ENCODE peak calls at places on chromosomes 13 and 19, in six cellular contexts. Q is MM.1S, M is PC-3, X is SK-N-SH, I is hepatocyte, U is GM23338. L is an unnamed sample.
A peak's percentile ranks its signal among the peaks of the same experiment; 100 is the strongest.

GRCh38 chr13:67119481-67119883 is 110.7 kb downstream of the PCDH9 start:
- DNase-seq in I (no peak), X (no peak), Q (no peak), U (no peak), M (peak; percentile 79), L (peak; percentile 0)

GRCh38 chr19:11016591-11016990 is 55.8 kb downstream of the SMARCA4 start:
- DNase-seq in I (no peak), Q (no peak), U (no peak), X (no peak), M (no peak), L (no peak)

GRCh38 chr13:31441804-31442487 is 242.2 kb downstream of the B3GLCT start:
- DNase-seq in Q (no peak), I (no peak), U (no peak), X (no peak), M (no peak), L (no peak)

GRCh38 chr19:58554494-58555368 is at the start of gene CHMP2A:
- DNase-seq in M (peak; percentile 98), U (peak; percentile 99), Q (peak; percentile 96), X (peak; percentile 96), I (peak; percentile 99), L (peak; percentile 96)

GRCh38 chr19:19747357-19748220 is 14.7 kb upstream of the ZNF14 start:
- DNase-seq in Q (no peak), I (no peak), M (no peak), X (no peak), U (no peak), L (no peak)

GRCh38 chr19:35828694-35829301 is 16.2 kb upstream of the PRODH2 start:
- DNase-seq in I (peak; percentile 90), M (peak; percentile 61), X (no peak), U (peak; percentile 93), Q (peak; percentile 44), L (peak; percentile 35)

GRCh38 chr13:26929971-26930730 is 169.6 kb upstream of the GPR12 start:
- DNase-seq in M (peak; percentile 76), I (peak; percentile 87), Q (peak; percentile 38), X (peak; percentile 79), U (peak; percentile 92), L (no peak)

GRCh38 chr13:24192036-24192810 is 31.7 kb downstream of the SPATA13 start:
- DNase-seq in I (peak; percentile 10), X (no peak), Q (no peak), M (no peak), U (peak; percentile 37), L (no peak)

GRCh38 chr13:58472483-58472882 is 840.9 kb downstream of the PCDH17 start:
- DNase-seq in Q (no peak), X (no peak), I (no peak), M (no peak), U (no peak), L (no peak)

GRCh38 chr13:49098771-49099512 is 121.2 kb upstream of the MLNR start:
- DNase-seq in U (peak; percentile 45), X (peak; percentile 9), I (no peak), Q (peak; percentile 27), M (no peak), L (peak; percentile 10)

GRCh38 chr19:54373781-54374266 is 9.1 kb upstream of the LAIR1 start:
- DNase-seq in Q (peak; percentile 66), X (no peak), M (no peak), U (no peak), I (no peak), L (no peak)
- H3K4me3 ChIP-seq in Q (no peak overlapping the region), X (no peak overlapping the region), M (no peak overlapping the region), U (no peak overlapping the region), I (no peak overlapping the region), L (no peak overlapping the region)

GRCh38 chr19:17623224-17623935 is 64.8 kb downstream of the UNC13A start:
- DNase-seq in I (no peak), Q (no peak), X (peak; percentile 46), U (no peak), M (no peak), L (no peak)
- H3K9me2 ChIP-seq in I (no peaks in the 10 kb centered on the region), Q (no peaks in the 10 kb centered on the region), X (no peaks in the 10 kb centered on the region), U (no peaks in the 10 kb centered on the region), M (no peaks in the 10 kb centered on the region), L (no peaks in the 10 kb centered on the region)

DNA sequence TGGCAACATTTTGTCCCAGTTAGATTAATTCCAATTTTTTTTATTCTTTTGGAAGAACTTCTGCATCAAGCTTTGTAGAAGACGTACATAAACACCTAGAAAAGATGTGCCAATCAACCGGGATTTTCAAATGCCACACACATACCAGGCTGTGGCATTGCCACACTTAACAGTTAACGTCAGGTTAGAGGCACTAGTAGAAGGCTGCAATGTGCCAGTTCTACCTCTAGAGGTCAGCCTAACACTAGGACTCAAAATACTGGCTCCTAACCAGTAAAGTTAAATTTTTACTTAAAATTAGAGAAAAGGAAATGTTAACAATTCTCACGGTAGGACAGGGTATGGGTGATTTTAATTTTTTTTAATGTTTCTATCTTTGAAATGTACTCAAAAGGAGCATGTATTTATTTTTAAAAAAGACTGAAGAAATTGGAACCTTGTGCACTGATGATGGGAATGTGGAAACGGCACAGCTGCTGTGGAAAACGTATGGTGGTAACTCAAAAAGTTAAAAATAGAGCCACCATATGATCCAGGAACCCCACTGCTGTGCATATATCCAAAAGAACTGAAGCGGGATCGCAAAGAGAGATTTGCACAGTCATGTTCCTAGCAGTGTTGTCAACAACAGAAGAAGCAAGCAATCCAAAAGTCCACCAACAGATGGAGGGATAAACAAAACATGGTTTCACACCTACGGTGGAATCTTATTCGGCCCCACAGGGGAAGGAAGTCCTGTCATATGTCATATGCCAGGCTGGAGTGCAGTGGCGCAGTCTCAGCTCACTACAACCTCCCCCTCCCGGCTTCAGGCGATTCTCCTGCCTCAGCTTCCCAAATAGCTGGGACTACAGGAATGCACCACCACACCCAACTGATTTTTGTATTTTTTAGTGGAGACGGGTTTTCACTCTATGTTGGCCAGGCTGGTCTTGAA is 30.3 kb downstream of the CRYL1 start:
- DNase-seq in I (peak; percentile 79), M (peak; percentile 90), X (peak; percentile 74), U (peak; percentile 75), Q (peak; percentile 46), L (peak; percentile 41)
- H3K4me2 ChIP-seq in I (peak overlapping the region; percentile 50), M (no peak overlapping the region), X (no peak overlapping the region), U (no peak overlapping the region), Q (no peak overlapping the region), L (peak overlapping the region; percentile 14)

GRCh38 chr13:68816715-68817114 is 1290.9 kb upstream of the ATXN8OS start:
- DNase-seq in X (no peak), M (no peak), Q (no peak), U (no peak), I (no peak), L (no peak)
- H3K4me3 ChIP-seq in X (no peak overlapping the region), M (no peak overlapping the region), Q (no peak overlapping the region), U (no peak overlapping the region), I (no peak overlapping the region), L (no peak overlapping the region)

GRCh38 chr19:33752945-33753344 is 43.7 kb upstream of the KCTD15 start:
- DNase-seq in I (no peak), X (no peak), Q (no peak), M (no peak), U (no peak), L (no peak)

GRCh38 chr19:33750587-33751385 is 45.9 kb upstream of the KCTD15 start:
- DNase-seq in I (no peak), M (no peak), Q (no peak), U (no peak), X (peak; percentile 90), L (no peak)

GRCh38 chr19:33752018-33752790 is 44.5 kb upstream of the KCTD15 start:
- DNase-seq in M (no peak), X (no peak), U (no peak), I (no peak), Q (no peak), L (no peak)

GRCh38 chr19:33749619-33750175 is 47.0 kb upstream of the KCTD15 start:
- DNase-seq in X (no peak), M (no peak), I (no peak), U (no peak), Q (no peak), L (no peak)

DNA sequence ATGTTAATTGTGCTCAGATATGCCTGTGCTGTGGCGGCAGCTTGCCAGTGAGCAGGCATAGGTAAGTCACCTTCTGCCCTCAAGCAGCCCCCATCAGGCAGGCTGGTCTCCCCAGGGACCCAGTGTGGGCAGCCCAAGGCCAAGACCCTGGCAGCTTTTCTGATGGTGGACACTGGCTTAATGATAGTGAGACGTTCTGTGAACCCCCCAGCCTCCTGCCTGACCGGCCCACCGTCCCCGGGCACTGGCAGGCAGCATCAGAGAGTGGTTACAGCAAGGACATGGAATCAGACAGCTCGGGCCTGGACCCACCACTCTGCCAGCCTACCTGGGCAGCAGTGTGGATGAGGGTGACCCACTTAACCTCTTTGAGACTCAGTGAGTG is 45.3 kb upstream of the KCTD15 start:
- DNase-seq in X (peak; percentile 58), Q (no peak), U (no peak), M (no peak), I (no peak), L (no peak)
- H3K9me2 ChIP-seq in X (no peaks in the 10 kb centered on the region), Q (no peaks in the 10 kb centered on the region), U (no peaks in the 10 kb centered on the region), M (no peaks in the 10 kb centered on the region), I (no peaks in the 10 kb centered on the region), L (no peaks in the 10 kb centered on the region)

DNA sequence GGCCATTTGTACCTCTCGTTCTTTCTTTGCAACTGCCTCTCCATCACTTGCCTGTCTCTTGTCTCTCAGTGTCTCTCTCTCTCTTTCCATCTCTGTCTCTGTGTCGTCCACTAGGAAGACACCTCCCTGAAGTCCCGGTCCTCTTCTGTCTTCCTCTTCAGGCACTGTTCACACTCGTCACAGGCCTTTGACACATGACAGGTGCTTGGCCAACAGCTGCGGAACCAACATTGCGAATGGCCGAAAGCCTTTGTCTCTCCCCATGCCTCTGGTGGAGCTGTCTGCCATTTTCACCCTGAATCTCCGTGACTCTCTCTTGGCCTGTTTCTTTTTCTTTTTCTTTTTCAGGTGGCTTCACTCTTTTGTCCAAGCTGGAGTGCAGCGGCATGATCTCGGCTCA is 2.8 kb downstream of the HIPK4 start:
- DNase-seq in Q (no peak), M (no peak), U (no peak), X (no peak), I (no peak), L (no peak)
- H3K4me2 ChIP-seq in Q (no peak overlapping the region), M (no peak overlapping the region), U (no peak overlapping the region), X (no peak overlapping the region), I (no peak overlapping the region), L (no peak overlapping the region)

GRCh38 chr19:7260161-7260560 is 34.1 kb downstream of the INSR start:
- DNase-seq in Q (no peak), I (no peak), X (no peak), M (no peak), U (no peak), L (no peak)
- H3K4me3 ChIP-seq in Q (no peak overlapping the region), I (no peak overlapping the region), X (no peak overlapping the region), M (no peak overlapping the region), U (no peak overlapping the region), L (no peak overlapping the region)

DNA sequence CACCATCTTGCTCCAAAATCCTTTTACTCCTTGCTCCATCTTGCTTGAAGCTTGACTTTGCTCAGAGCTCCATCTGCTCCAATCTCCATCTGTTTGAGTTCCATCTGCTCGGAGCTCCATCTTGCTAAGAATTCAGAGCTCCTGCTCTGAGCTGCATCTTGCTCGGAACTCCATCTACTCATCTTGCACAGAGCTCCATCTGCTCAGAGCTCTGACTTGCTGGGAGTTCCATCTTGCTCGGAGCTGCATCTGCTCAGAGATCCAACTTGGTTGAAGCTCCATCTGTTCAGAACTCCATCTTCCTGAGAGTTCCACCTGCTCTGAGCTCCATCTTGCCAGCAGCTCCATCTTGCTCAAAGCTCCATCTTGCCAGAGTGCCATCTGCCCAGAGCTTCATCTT is 80.6 kb upstream of the ZNF98 start:
- DNase-seq in X (no peak), I (no peak), Q (no peak), U (no peak), M (no peak), L (no peak)
- H3K9me2 ChIP-seq in X (no peaks in the 10 kb centered on the region), I (no peaks in the 10 kb centered on the region), Q (no peaks in the 10 kb centered on the region), U (no peaks in the 10 kb centered on the region), M (no peaks in the 10 kb centered on the region), L (no peaks in the 10 kb centered on the region)